ENCODE peak calls at places on chromosomes 1 and 21, in ten cellular contexts. F, U, W, G, Q, Z, O, B, L and T are unnamed samples.

GRCh38 chr1:96360036-96360795 is 361.4 kb upstream of the PTBP2 start:
- DNase-seq in F (no peak), U (no peak), W (no peak), G (no peak), Q (no peak), Z (no peak), O (no peak), B (no peak), L (no peak), T (no peak)

GRCh38 chr1:162317659-162318058 is 59.0 kb downstream of the SPATA46 start:
- DNase-seq in F (no peak), U (no peak), W (no peak), G (no peak), Q (no peak), Z (no peak), O (no peak), B (no peak), L (no peak), T (no peak)

GRCh38 chr1:227948493-227949260 is 945 bp upstream of the WNT9A start:
- DNase-seq in F (peak; percentile 66), U (no peak), W (peak; percentile 17), G (no peak), Q (peak; percentile 17), Z (no peak), O (peak; percentile 21), B (no peak), L (no peak), T (peak; percentile 64)

GRCh38 chr1:55311057-55311631 is 96.0 kb upstream of the USP24 start:
- DNase-seq in F (no peak), U (no peak), W (no peak), G (no peak), Q (no peak), Z (no peak), O (no peak), B (no peak), L (no peak), T (no peak)

GRCh38 chr21:37263827-37264226 is 3.3 kb downstream of the VPS26C start:
- DNase-seq in F (no peak), U (no peak), W (no peak), G (no peak), Q (no peak), Z (no peak), O (no peak), B (no peak), L (no peak), T (no peak)

GRCh38 chr21:41610042-41610839 is 102.3 kb upstream of the TMPRSS2 start:
- DNase-seq in F (peak; percentile 68), U (peak; percentile 60), W (peak; percentile 87), G (no peak), Q (peak; percentile 73), Z (no peak), O (peak; percentile 78), B (no peak), L (peak; percentile 74), T (no peak)

GRCh38 chr1:169059391-169059790 is 47.1 kb upstream of the ATP1B1 start:
- DNase-seq in F (no peak), U (no peak), W (no peak), G (no peak), Q (no peak), Z (peak; percentile 29), O (no peak), B (no peak), L (no peak), T (no peak)

GRCh38 chr1:194043984-194044755 is 857.8 kb upstream of the B3GALT2 start:
- DNase-seq in F (no peak), U (no peak), W (no peak), G (no peak), Q (no peak), Z (no peak), O (no peak), B (no peak), L (no peak), T (no peak)

GRCh38 chr21:43803558-43804300 is 14.4 kb downstream of the RRP1 start:
- DNase-seq in F (no peak), U (no peak), W (no peak), G (no peak), Q (no peak), Z (no peak), O (no peak), B (no peak), L (no peak), T (no peak)

GRCh38 chr1:172383541-172383940 is 36.9 kb upstream of the C1orf105 start:
- DNase-seq in F (no peak), U (no peak), W (no peak), G (no peak), Q (no peak), Z (no peak), O (no peak), B (no peak), L (no peak), T (no peak)

GRCh38 chr1:28582248-28582615 is 9.8 kb upstream of the RAB42 start:
- DNase-seq in F (no peak), U (no peak), W (no peak), G (no peak), Q (no peak), Z (no peak), O (no peak), B (no peak), L (peak; percentile 24), T (no peak)

GRCh38 chr1:205343431-205344009 is 13.2 kb downstream of the KLHDC8A start:
- DNase-seq in F (no peak), U (no peak), W (no peak), G (no peak), Q (peak; percentile 26), Z (no peak), O (no peak), B (no peak), L (no peak), T (no peak)

GRCh38 chr1:81044708-81045107 is 756.0 kb upstream of the ADGRL2 start:
- DNase-seq in F (no peak), U (no peak), W (no peak), G (no peak), Q (no peak), Z (no peak), O (no peak), B (no peak), L (no peak), T (no peak)
- TF ChIP-seq EP300 in F (no peak), U (no peak), W (no peak), G (no peak), Q (no peak), Z (no peak), O (no peak), B (no peak), L (no peak), T (no peak)

DNA sequence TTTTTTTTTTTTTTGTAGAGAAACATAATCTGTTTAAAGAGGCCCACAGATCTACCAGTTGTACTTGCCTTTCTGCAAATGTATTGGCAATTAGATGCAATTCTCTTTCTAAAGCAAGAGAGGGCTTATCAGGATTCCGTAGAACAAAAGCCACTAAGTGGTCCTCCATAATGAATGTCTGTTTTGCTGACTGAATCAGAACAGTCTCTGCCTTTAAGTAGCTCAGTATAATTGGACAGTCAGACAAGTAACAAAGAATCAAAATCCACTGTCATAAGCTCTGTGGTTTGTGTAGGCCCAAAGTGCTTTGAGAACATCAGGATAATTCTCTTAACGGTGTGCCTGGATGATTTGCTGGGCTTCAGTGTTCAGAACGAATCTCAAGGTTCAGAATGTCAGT is 17.4 kb downstream of the SARS1 start:
- DNase-seq in F (no peak), U (no peak), W (no peak), G (no peak), Q (no peak), Z (no peak), O (no peak), B (no peak), L (no peak), T (no peak)
- TF ChIP-seq POLR2AphosphoS5 in F (no peak), U (no peak), W (no peak), G (no peak), Q (no peak), Z (no peak), O (no peak), B (no peak), L (no peak), T (no peak)

GRCh38 chr1:207052736-207053545 is at the start of gene PFKFB2:
- DNase-seq in F (peak; percentile 98), U (peak; percentile 99), W (peak; percentile 99), G (peak; percentile 66), Q (peak; percentile 98), Z (peak; percentile 98), O (peak; percentile 100), B (peak; percentile 98), L (peak; percentile 99), T (peak; percentile 99)
- TF ChIP-seq CTCF in F (peak; percentile 12), U (peak; percentile 36), W (no peak), G (peak; percentile 18), Q (no peak), Z (no peak), O (peak; percentile 18), B (no peak), L (peak; percentile 84), T (peak; percentile 30)

GRCh38 chr1:234855851-234856250 is 245.9 kb upstream of the IRF2BP2 start:
- DNase-seq in F (no peak), U (no peak), W (no peak), G (no peak), Q (no peak), Z (no peak), O (no peak), B (no peak), L (no peak), T (no peak)

GRCh38 chr1:234852659-234853058 is 242.7 kb upstream of the IRF2BP2 start:
- DNase-seq in F (no peak), U (peak; percentile 19), W (no peak), G (no peak), Q (no peak), Z (no peak), O (no peak), B (no peak), L (no peak), T (no peak)

GRCh38 chr1:234854648-234855039 is 244.7 kb upstream of the IRF2BP2 start:
- DNase-seq in F (no peak), U (no peak), W (no peak), G (no peak), Q (no peak), Z (no peak), O (no peak), B (no peak), L (no peak), T (no peak)

GRCh38 chr1:234851450-234852438 is 241.8 kb upstream of the IRF2BP2 start:
- DNase-seq in F (no peak), U (no peak), W (peak; percentile 55), G (no peak), Q (no peak), Z (no peak), O (no peak), B (no peak), L (no peak), T (no peak)

DNA sequence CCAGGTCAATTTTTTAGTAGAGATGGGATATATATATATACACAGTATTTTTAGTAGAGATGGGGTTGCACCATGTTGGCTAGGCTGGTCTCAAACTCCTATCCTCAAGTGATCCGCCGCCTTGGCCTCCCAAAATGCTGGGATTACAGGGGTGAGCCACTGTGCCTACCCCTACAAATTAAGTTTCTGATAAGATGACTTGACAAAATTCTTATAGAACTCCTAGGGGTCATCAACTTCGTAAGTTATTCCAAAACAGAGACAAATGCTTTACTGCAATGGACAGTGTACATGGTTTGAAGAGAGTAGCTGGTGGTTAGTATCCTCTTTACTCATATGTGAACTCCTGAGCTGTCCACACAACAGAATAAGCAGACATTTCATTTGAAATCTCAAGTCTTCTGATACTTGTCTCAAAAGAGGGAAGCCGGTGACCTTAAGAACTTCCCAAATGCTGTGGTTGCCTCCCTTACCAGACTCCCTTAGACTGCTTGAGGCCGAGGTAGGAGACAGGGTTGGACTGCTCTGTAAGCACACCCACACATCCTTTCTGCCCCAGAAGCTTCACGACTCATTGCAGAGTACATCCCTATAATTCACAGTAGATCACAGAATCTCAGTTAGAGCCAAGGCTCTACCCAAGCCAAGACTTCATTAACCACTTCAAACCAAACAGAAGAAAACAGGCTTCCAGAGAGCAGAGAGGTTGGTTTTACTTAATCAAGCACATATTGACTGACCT is 244.1 kb upstream of the IRF2BP2 start:
- DNase-seq in F (no peak), U (no peak), W (peak; percentile 57), G (no peak), Q (no peak), Z (no peak), O (no peak), B (no peak), L (no peak), T (no peak)
- TF ChIP-seq EP300 in F (no peak), U (no peak), W (no peak), G (no peak), Q (peak; percentile 8), Z (no peak), O (no peak), B (no peak), L (no peak), T (no peak)